ENCODE peak calls at places on chromosomes 4 and X, in five cellular contexts. Q is glutamatergic neuron, T is sigmoid colon, V is thoracic aorta, W is GM13977. I is an unnamed sample.

GRCh38 chrX:40260123-40260751 is 162.5 kb upstream of the BCOR start:
- DNase-seq in Q (no peak), T (no peak), V (no peak), W (no peak), I (no peak)

GRCh38 chrX:130778773-130779172 is 124.2 kb downstream of the ENOX2 start:
- DNase-seq in Q (no peak), T (no peak), V (no peak), W (no peak), I (no peak)

GRCh38 chr4:5753766-5754528 is 42.9 kb downstream of the EVC start:
- DNase-seq in Q (no peak), T (no peak), V (no peak), W (no peak), I (no peak)

GRCh38 chrX:53445977-53446376 is 11.8 kb upstream of the HSD17B10 start:
- DNase-seq in Q (peak; percentile 63), T (no peak), V (no peak), W (peak; percentile 56), I (peak; percentile 50)

GRCh38 chrX:16023790-16024734 is 99.3 kb upstream of the GRPR start:
- DNase-seq in Q (no peak), T (no peak), V (no peak), W (peak; percentile 53), I (peak; percentile 43)

GRCh38 chr4:157358851-157359250 is 138.3 kb downstream of the GRIA2 start:
- DNase-seq in Q (no peak), T (no peak), V (no peak), W (no peak), I (no peak)

GRCh38 chrX:6574762-6575161 is 39.8 kb upstream of the VCX3A start:
- DNase-seq in Q (peak; percentile 24), T (no peak), V (no peak), W (no peak), I (no peak)

GRCh38 chr4:108881190-108881589 is 118.3 kb upstream of the ETNPPL start:
- DNase-seq in Q (no peak), T (no peak), V (no peak), W (no peak), I (no peak)

GRCh38 chrX:147848009-147848408 is 63.7 kb upstream of the FMR1 start:
- DNase-seq in Q (no peak), T (no peak), V (no peak), W (no peak), I (no peak)

GRCh38 chr4:77327151-77327550 is 170.1 kb downstream of the CCNG2 start:
- DNase-seq in Q (no peak), T (no peak), V (no peak), W (no peak), I (no peak)

GRCh38 chr4:102760645-102761477 is at the start of gene MANBA:
- DNase-seq in Q (peak; percentile 89), T (peak; percentile 90), V (peak; percentile 33), W (peak; percentile 95), I (peak; percentile 98)

GRCh38 chrX:75649829-75650228 is 127.0 kb upstream of the ZDHHC15 start:
- DNase-seq in Q (no peak), T (no peak), V (no peak), W (no peak), I (no peak)

GRCh38 chr4:25843340-25844097 is 19.3 kb downstream of the SEL1L3 start:
- DNase-seq in Q (no peak), T (peak; percentile 67), V (no peak), W (no peak), I (peak; percentile 51)

GRCh38 chr4:123638834-123639233 is 242.2 kb downstream of the SPRY1 start:
- DNase-seq in Q (no peak), T (no peak), V (no peak), W (no peak), I (no peak)
- TF ChIP-seq CTCF in Q (no peak), T (no peak), V (no peak), W (no peak), I (no peak)

DNA sequence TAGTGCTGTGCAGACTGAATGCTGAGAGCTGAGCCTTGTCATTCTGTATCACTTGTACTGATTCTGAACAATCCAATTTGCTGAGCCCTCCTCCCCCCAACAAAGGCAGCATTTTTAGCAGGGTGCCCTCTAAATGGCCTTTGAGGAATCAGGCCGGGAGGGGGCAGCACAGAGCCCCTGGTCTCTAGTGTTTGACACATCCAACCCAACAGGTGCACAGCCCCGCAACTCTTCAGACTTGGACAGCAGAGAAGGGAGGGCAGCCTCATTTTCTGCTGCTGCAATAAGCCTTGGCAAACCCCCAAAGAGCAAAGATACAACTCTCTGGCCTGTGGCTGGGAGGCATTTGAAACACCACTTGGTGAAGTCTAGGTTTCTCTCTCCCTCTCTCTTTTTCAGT is 3.4 kb downstream of the ATP1B4 start:
- DNase-seq in Q (peak; percentile 58), T (no peak), V (peak; percentile 1), W (peak; percentile 11), I (peak; percentile 29)
- TF ChIP-seq CTCF in Q (peak; percentile 36), T (no peak), V (no peak), W (peak; percentile 65), I (peak; percentile 62)

DNA sequence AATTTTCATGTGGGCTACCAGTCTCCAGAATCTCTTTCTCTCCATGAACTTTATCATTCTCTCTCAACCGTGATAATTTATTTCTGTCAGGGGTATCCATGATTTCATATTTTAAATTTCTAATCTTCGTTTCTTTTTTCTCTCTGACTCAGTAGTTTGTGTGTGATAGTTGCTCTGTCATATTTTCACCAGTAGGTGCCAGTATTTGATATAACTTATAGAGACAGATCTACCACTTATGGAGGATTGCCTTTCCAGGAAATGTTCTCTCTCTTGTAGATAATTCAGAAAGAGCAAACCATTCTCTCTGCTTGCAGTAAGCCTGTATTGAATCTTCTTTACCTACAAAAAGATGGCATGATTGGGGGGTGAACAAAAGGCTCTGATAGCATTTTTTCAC is 79.3 kb upstream of the DYNLT3 start:
- DNase-seq in Q (no peak), T (no peak), V (no peak), W (no peak), I (peak; percentile 9)
- TF ChIP-seq CTCF in Q (peak; percentile 56), T (no peak), V (peak; percentile 28), W (peak; percentile 49), I (peak; percentile 16)

DNA sequence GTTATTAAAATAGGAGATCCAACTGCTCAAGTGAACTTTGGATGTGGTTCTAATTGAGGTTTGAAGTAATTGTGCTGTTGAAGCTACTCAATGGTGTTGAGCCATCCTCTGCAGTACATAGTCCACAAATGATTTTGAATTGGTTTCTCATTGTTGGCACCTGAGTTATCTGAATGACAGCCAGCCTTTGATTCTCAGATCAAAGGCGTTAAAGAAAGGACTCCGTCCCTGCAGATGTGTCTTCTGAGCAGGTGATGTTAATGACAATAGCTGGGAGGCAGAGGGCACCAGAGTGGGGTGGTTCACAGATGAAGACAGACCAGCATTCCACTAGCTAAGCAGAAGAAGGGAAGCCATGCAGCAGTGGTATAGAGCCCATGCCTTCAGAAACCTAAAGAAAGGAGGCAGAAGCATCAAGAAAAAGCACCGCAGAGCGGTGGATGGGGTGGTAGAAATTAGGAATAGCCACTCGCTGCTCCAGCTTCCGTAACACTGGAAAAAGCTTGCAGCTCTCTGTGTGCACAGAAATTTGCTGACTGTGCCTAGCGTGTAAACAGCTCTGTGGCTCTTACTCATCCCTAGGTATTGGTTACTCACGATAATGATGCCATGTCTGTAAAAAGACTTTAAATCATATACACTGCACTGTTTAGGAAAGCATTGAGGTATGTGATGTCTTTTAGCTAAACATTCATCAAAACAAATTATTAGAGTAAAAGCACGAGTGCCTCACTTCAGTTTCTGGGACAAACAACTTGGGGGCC is 79.2 kb upstream of the CLCN4 start:
- DNase-seq in Q (no peak), T (no peak), V (no peak), W (no peak), I (no peak)
- TF ChIP-seq CTCF in Q (no peak), T (no peak), V (no peak), W (no peak), I (no peak)

DNA sequence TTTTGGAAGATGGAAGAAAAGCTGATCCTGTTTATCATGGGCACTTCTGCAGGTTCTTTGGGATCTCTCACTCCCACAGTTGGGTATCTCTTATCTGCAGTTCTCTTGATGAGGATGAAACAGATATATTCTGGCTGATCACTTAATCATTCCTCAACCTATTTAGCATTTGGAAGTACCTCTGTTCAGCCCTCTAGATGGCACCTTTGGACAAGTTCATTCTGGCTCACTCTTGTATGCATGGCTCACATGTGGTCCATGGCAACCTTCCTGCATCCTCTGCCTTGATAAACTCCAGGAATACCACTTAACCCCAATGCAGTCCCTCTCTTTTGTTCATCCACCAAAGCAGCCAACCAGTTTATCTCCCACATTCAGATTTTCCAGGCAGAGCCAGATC is 74.2 kb downstream of the SMARCA5 start:
- DNase-seq in Q (no peak), T (no peak), V (no peak), W (peak; percentile 22), I (no peak)
- TF ChIP-seq CTCF in Q (no peak), T (no peak), V (no peak), W (peak; percentile 10), I (no peak)

GRCh38 chrX:153643431-153644351 is 3.3 kb upstream of the DUSP9 start:
- DNase-seq in Q (no peak), T (peak; percentile 56), V (no peak), W (no peak), I (peak; percentile 66)
- TF ChIP-seq CTCF in Q (peak; percentile 40), T (no peak), V (no peak), W (peak; percentile 35), I (no peak)

DNA sequence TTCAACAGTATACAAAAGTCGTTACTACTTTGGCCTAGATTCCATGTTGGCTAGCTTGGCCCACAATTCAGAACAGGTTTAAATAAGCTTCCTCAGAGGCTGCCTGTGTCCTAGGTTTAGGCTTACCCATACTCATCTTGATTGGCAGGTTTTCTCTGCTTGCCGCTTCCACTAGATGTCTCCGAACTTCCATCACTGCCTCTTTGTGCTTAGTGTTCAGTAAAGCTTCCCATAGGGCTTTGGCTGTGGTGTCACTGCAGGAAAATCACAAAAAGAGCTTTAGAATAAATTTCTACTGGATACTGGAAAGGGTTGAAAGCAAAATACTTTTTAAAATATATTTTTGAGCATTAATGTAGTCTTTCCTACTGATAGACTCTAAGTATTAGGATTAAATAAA is 52.4 kb downstream of the SCFD2 start:
- DNase-seq in Q (no peak), T (no peak), V (no peak), W (no peak), I (no peak)
- TF ChIP-seq CTCF in Q (no peak), T (no peak), V (no peak), W (no peak), I (no peak)

DNA sequence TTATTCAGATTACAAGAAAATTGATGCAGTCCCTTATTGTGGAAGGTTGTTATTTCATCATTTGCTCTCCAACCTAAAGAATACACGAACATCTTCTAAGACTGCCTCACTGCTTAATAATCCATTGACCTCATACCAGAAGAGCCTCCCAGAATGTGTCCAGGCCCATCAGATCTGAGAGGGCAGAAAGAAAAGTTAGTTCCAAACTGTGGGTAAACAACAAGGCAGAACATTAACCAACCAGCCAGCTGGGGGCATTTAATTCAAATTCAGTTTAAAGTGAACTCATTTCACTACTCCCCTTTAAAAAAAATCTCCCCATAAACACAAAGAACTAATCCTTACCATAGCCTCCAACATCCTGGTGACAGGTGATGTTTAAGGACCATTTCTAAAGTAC is 13.8 kb downstream of the GPC4 start:
- DNase-seq in Q (no peak), T (no peak), V (no peak), W (no peak), I (no peak)
- TF ChIP-seq CTCF in Q (no peak), T (no peak), V (no peak), W (no peak), I (no peak)

GRCh38 chrX:42515939-42516338 is 262.0 kb downstream of the PPP1R2C start:
- DNase-seq in Q (no peak), T (no peak), V (no peak), W (no peak), I (no peak)

GRCh38 chrX:42524374-42524773 is 253.6 kb downstream of the PPP1R2C start:
- DNase-seq in Q (no peak), T (no peak), V (no peak), W (no peak), I (no peak)

GRCh38 chrX:42519666-42520231 is 258.2 kb downstream of the PPP1R2C start:
- DNase-seq in Q (no peak), T (no peak), V (peak; percentile 3), W (no peak), I (no peak)
- TF ChIP-seq CTCF in Q (no peak), T (no peak), V (no peak), W (no peak), I (no peak)

I was measured in GM13976.